ENCODE peak calls at places on chromosomes 7 and 10, in six cellular contexts. E is heart left ventricle, B is cardiac muscle cell, F is AG04450, Y is cardiac fibroblast, C is epithelial cell of proximal tubule. J is an unnamed sample.

GRCh38 chr10:78319371-78319770 is 285.7 kb downstream of the RPS24 start:
- DNase-seq in Y (no peak), E (peak; percentile 2), B (no peak), F (no peak), C (no peak), J (no peak)

GRCh38 chr7:148242271-148242801 is 348.2 kb upstream of the C7orf33 start:
- DNase-seq in E (no peak), Y (peak; percentile 57), B (peak; percentile 74), C (peak; percentile 44), F (no peak), J (no peak)

GRCh38 chr7:132964886-132965285 is 117.0 kb downstream of the CHCHD3 start:
- DNase-seq in F (no peak), Y (no peak), B (no peak), C (no peak), E (no peak), J (no peak)

GRCh38 chr10:34941471-34942357 is 126.6 kb upstream of the PARD3 start:
- DNase-seq in B (no peak), C (no peak), F (no peak), Y (peak; percentile 18), E (no peak), J (no peak)

GRCh38 chr10:133210398-133211140 is 19.4 kb upstream of the UTF1 start:
- DNase-seq in Y (no peak), F (no peak), C (no peak), B (no peak), E (no peak), J (no peak)

GRCh38 chr7:46363688-46364087 is 442.6 kb upstream of the IGFBP3 start:
- DNase-seq in C (no peak), E (no peak), F (no peak), Y (no peak), B (no peak), J (no peak)

GRCh38 chr10:52312999-52313349 is 1.1 kb upstream of the DKK1 start:
- DNase-seq in E (no peak), C (no peak), Y (no peak), B (no peak), F (no peak), J (no peak)

GRCh38 chr10:77844713-77845454 is 81.7 kb downstream of the DLG5 start:
- DNase-seq in E (no peak), F (peak; percentile 60), Y (peak; percentile 87), B (no peak), C (peak; percentile 70), J (no peak)

GRCh38 chr10:72794260-72794659 is 99.3 kb upstream of the OIT3 start:
- DNase-seq in Y (peak; percentile 59), F (no peak), C (no peak), B (no peak), E (no peak), J (no peak)

GRCh38 chr10:127978481-127978880 is 71.6 kb downstream of the PTPRE start:
- DNase-seq in E (no peak), B (no peak), Y (no peak), C (no peak), F (no peak), J (no peak)

GRCh38 chr10:61869772-61870520 is 31.6 kb upstream of the ARID5B start:
- DNase-seq in C (no peak), B (no peak), E (no peak), F (peak; percentile 21), Y (peak; percentile 50), J (no peak)

GRCh38 chr7:148286150-148286549 is 304.4 kb upstream of the C7orf33 start:
- DNase-seq in E (no peak), B (peak; percentile 52), Y (no peak), F (no peak), C (no peak), J (no peak)

GRCh38 chr7:142053988-142054387 is 57.5 kb upstream of the MGAM2 start:
- DNase-seq in C (no peak), B (no peak), Y (peak; percentile 97), E (no peak), F (no peak), J (no peak)

GRCh38 chr7:13449460-13449859 is 540.0 kb downstream of the ETV1 start:
- DNase-seq in E (no peak), C (no peak), B (peak; percentile 4), F (no peak), Y (no peak), J (no peak)

GRCh38 chr7:101669307-101669706 is 40.2 kb upstream of the MYL10 start:
- DNase-seq in Y (peak; percentile 18), E (no peak), C (no peak), F (no peak), B (no peak), J (no peak)
- TF ChIP-seq CTCF in Y (peak; percentile 48), E (no peak), C (peak; percentile 58), F (peak; percentile 31), B (peak; percentile 23), J (peak; percentile 12)

GRCh38 chr10:36647540-36647939 is 477.9 kb upstream of the ANKRD30A start:
- DNase-seq in F (no peak), E (no peak), B (no peak), C (no peak), Y (no peak), J (no peak)

GRCh38 chr10:36650274-36650673 is 475.1 kb upstream of the ANKRD30A start:
- DNase-seq in C (no peak), E (no peak), F (no peak), B (no peak), Y (no peak), J (no peak)
- TF ChIP-seq CTCF in C (no peak), E (no peak), F (no peak), B (no peak), Y (no peak), J (no peak)

DNA sequence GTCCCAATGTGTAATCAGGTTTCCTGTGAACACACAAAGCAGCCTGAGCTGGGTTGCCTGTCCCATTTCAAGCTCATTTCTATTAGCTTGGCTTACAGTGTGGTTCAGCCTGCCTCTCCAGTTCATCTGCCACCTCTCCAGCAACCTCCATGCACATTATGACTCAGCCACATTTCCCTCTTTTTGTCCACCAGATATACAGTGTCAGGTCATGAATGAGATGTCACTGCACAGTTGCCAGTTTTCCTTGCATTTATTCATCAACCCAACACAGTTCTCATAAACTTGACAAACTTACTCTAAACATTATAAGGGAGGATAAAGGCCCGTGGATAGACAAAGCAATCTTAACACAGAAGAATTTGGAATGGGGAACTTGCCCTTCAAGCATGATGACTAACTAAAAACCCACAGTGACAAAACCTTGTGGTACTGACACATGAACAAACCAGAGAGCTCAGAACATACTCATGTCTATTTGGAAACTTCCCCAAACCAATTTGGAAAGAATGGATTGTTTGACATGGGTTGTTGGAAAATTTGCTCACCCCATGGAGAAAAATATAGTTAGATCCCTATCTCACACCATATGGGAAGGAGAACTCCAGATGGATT is 2.5 kb upstream of the CFAP58 start:
- DNase-seq in F (no peak), E (no peak), B (no peak), Y (peak; percentile 86), C (no peak), J (no peak)
- TF ChIP-seq CTCF in F (no peak), E (no peak), B (no peak), Y (no peak), C (no peak), J (no peak)

DNA sequence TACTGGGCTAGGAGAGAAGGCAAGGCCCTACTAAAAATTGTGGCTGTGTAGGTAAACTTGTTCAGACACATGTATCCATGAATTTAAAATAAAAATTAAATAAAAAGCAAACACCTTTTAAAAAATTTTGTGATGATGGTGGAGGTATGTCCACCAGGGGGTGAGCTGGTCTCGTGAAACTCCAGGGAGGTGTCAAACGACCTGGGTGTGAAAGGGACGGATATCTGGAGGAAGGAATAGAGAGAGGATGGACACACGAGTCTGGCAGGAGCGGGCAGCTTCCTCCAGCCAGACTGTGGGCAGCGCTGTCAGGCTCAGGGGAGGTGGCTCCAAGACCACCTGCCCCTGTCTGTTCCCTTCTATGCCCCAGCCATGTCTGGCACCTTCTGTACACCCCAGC is 34.8 kb upstream of the DMBT1 start:
- DNase-seq in E (no peak), B (peak; percentile 43), C (no peak), Y (peak; percentile 10), F (no peak), J (no peak)
- TF ChIP-seq CTCF in E (no peak), B (peak; percentile 27), C (peak; percentile 42), Y (no peak), F (no peak), J (no peak)

DNA sequence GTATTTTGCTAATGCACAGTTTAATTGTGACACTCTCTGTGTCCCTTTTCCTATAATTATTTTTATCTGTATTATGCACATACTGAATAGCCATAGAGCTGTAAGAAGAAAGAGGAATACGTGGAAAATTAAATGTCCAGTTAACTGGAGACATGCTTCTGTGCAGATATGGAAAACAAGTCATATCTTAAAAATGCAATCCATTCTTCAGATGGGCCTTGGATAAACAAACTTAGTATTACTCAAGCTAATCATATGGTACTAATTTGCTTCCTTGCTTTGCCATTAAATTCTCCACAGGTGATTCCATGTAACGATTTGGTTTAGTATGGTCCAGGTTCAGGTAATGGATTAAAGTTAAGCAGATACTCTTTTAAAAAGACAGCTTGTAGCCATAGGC is 201.2 kb upstream of the CELF2 start:
- DNase-seq in Y (peak; percentile 68), F (no peak), E (no peak), B (no peak), C (no peak), J (no peak)
- TF ChIP-seq CTCF in Y (no peak), F (no peak), E (no peak), B (no peak), C (no peak), J (no peak)

DNA sequence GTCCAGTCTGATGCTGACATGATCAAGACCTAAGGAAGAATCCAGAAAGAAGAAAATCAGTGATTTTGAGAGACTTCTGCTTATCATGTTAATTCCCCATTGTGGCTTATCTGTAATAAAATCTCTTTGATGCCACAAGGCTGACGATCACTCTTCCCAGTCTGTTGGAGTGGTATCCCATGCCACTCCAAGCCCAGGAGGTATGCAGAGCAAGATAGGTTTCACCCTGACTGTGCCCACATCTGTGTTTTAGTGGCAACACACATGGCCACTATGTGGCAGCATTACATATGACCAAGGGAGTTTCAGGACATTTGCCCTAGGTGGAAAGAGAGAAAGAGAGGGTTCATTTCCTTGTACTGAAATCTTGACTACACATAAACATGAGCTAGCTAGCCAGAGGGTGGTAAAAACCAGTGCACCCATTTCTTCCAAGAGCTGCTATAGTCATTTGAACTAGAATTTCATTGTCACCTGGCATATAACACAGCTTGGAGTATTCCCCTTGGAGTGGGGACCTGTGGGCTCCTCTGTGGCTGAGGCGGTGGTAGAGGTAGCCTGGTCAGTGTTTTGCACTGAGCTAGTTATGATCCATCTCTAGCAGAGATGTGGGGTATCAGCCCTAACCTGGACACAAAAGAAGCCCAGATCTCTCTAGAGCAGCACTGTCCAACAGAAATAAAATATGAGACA is 20.8 kb downstream of the LAMB4 start:
- DNase-seq in Y (peak; percentile 29), B (no peak), F (no peak), E (no peak), C (no peak), J (no peak)
- TF ChIP-seq CTCF in Y (peak; percentile 48), B (peak; percentile 45), F (peak; percentile 30), E (peak; percentile 17), C (peak; percentile 68), J (peak; percentile 16)

GRCh38 chr10:44807451-44807850 is 103.7 kb upstream of the TMEM72 start:
- DNase-seq in F (no peak), B (no peak), C (no peak), E (no peak), Y (peak; percentile 25), J (no peak)

GRCh38 chr10:44813201-44813600 is 97.9 kb upstream of the TMEM72 start:
- DNase-seq in Y (no peak), B (no peak), F (no peak), C (no peak), E (no peak), J (no peak)

GRCh38 chr10:44806895-44807294 is 104.2 kb upstream of the TMEM72 start:
- DNase-seq in Y (peak; percentile 20), E (no peak), B (no peak), F (no peak), C (no peak), J (peak; percentile 12)

GRCh38 chr10:44811072-44811471 is 100.1 kb upstream of the TMEM72 start:
- DNase-seq in B (no peak), F (no peak), Y (no peak), E (peak; percentile 31), C (no peak), J (no peak)

GRCh38 chr10:44809652-44810051 is 101.5 kb upstream of the TMEM72 start:
- DNase-seq in E (no peak), Y (peak; percentile 68), B (no peak), F (no peak), C (no peak), J (no peak)
- TF ChIP-seq CTCF in E (no peak), Y (peak; percentile 61), B (peak; percentile 63), F (peak; percentile 42), C (peak; percentile 74), J (peak; percentile 43)